ENCODE peak calls at places on chromosomes 3 and 15, in ten cellular contexts. J, D, X, R, A, B, V, H, O and I are unnamed samples.

GRCh38 chr15:76012021-76012551 is at the start of gene NRG4:
- DNase-seq in D (no peak), J (no peak), X (peak; percentile 4), V (no peak), H (peak; percentile 28), R (no peak), O (peak; percentile 12), A (no peak), B (peak; percentile 5), I (no peak)

GRCh38 chr3:112046599-112046998 is 12.1 kb downstream of the TMPRSS7 start:
- DNase-seq in O (no peak), V (no peak), R (no peak), D (no peak), X (peak; percentile 52), H (no peak), B (peak; percentile 24), A (no peak), J (no peak), I (no peak)

GRCh38 chr3:195850857-195851531 is 39.3 kb upstream of the MUC4 start:
- DNase-seq in D (peak; percentile 89), X (peak; percentile 88), B (peak; percentile 89), R (peak; percentile 95), J (peak; percentile 90), V (peak; percentile 76), H (peak; percentile 83), O (peak; percentile 89), A (peak; percentile 94), I (peak; percentile 61)

GRCh38 chr15:92819312-92820232 is 80.6 kb upstream of the CHD2 start:
- DNase-seq in X (peak; percentile 52), A (no peak), O (peak; percentile 69), V (no peak), J (no peak), H (peak; percentile 25), D (no peak), R (peak; percentile 13), B (peak; percentile 67), I (no peak)

GRCh38 chr15:98394546-98394945 is 253.8 kb upstream of the IGF1R start:
- DNase-seq in R (peak; percentile 32), J (no peak), X (no peak), A (no peak), D (no peak), V (no peak), H (no peak), O (no peak), B (no peak), I (no peak)

GRCh38 chr3:41176554-41176953 is 22.8 kb upstream of the CTNNB1 start:
- DNase-seq in X (no peak), V (no peak), D (no peak), B (no peak), R (no peak), A (no peak), J (no peak), H (no peak), O (no peak), I (no peak)

GRCh38 chr15:69398541-69398940 is 15.6 kb upstream of the KIF23 start:
- DNase-seq in X (peak; percentile 59), O (no peak), H (no peak), B (peak; percentile 53), J (no peak), D (no peak), R (no peak), A (no peak), V (no peak), I (no peak)

GRCh38 chr3:12303998-12304397 is 15.1 kb downstream of the PPARG start:
- DNase-seq in J (no peak), A (no peak), R (no peak), D (no peak), O (no peak), X (peak; percentile 29), V (no peak), B (no peak), H (no peak), I (no peak)

GRCh38 chr15:33608714-33609113 is 297.9 kb downstream of the RYR3 start:
- DNase-seq in V (no peak), X (no peak), R (peak; percentile 66), D (no peak), J (no peak), H (no peak), B (peak; percentile 8), O (no peak), A (no peak), I (no peak)

GRCh38 chr15:35654334-35654733 is 108.4 kb upstream of the DPH6 start:
- DNase-seq in X (peak; percentile 60), R (no peak), D (no peak), A (no peak), B (peak; percentile 42), O (no peak), H (no peak), J (no peak), V (no peak), I (no peak)

GRCh38 chr3:42651248-42652091 is 2.0 kb upstream of the ZBTB47 start:
- DNase-seq in X (peak; percentile 83), B (peak; percentile 85), O (no peak), A (no peak), D (no peak), H (no peak), V (no peak), R (no peak), J (no peak), I (no peak)

GRCh38 chr3:117844676-117845075 is 1135.1 kb downstream of the TUSC7 start:
- DNase-seq in H (no peak), V (no peak), J (no peak), A (no peak), O (no peak), D (no peak), R (no peak), X (no peak), B (peak; percentile 32), I (no peak)

GRCh38 chr3:13179181-13179580 is 106.0 kb upstream of the IQSEC1 start:
- DNase-seq in X (no peak), H (no peak), V (no peak), A (no peak), O (no peak), B (no peak), J (no peak), R (no peak), D (no peak), I (no peak)

GRCh38 chr3:71226565-71227281 is 356.8 kb downstream of the FOXP1 start:
- DNase-seq in V (peak; percentile 77), A (peak; percentile 59), B (peak; percentile 30), D (peak; percentile 96), R (no peak), J (peak; percentile 86), H (no peak), X (no peak), O (no peak), I (peak; percentile 62)

GRCh38 chr3:99751649-99752048 is 66.0 kb upstream of the CMSS1 start:
- DNase-seq in V (no peak), A (no peak), X (peak; percentile 80), J (no peak), R (no peak), B (peak; percentile 88), O (no peak), D (no peak), H (no peak), I (no peak)

GRCh38 chr15:96428742-96429141 is 98.2 kb downstream of the NR2F2 start:
- DNase-seq in B (peak; percentile 97), D (no peak), R (no peak), V (no peak), H (no peak), O (no peak), A (no peak), X (peak; percentile 97), J (no peak), I (no peak)

GRCh38 chr3:175940881-175941280 is 1081.7 kb downstream of the NAALADL2 start:
- DNase-seq in R (peak; percentile 91), J (no peak), D (no peak), O (no peak), V (no peak), H (no peak), X (peak; percentile 13), A (peak; percentile 15), B (peak; percentile 64), I (no peak)

GRCh38 chr15:47194718-47195117 is 522.6 kb upstream of the SEMA6D start:
- DNase-seq in O (no peak), D (no peak), H (no peak), B (peak; percentile 14), X (peak; percentile 35), J (no peak), A (no peak), R (peak; percentile 59), V (no peak), I (no peak)

GRCh38 chr3:159175391-159175725 is 373.5 kb downstream of the MFSD1 start:
- DNase-seq in V (no peak), D (no peak), X (no peak), O (no peak), A (no peak), J (no peak), H (no peak), R (no peak), B (no peak), I (no peak)

GRCh38 chr3:32882603-32883025 is 64.8 kb downstream of the TRIM71 start:
- DNase-seq in D (no peak), B (no peak), H (no peak), J (no peak), O (no peak), A (peak; percentile 52), R (no peak), X (no peak), V (no peak), I (no peak)